ENCODE peak calls at places on chromosome 15, in ten cellular contexts. One of them, this sample, is unnamed.

GRCh38 chr15:83904107-83904720 is 250.3 kb downstream of the ADAMTSL3 start:
- DNase-seq in mucosa of descending colon: no peak
- DNase-seq in cardiac fibroblast: peak; percentile 15
- DNase-seq in activated naive CD4-positive, alpha-beta T cell treated with anti-CD3 and anti-CD28 coated beads, Interleukin-2, amount 10 ng/mL, durations not matched to agents 7 days and 5 days: no peak
- DNase-seq in dorsolateral prefrontal cortex: no peak
- DNase-seq in left ventricle myocardium inferior: no peak
- DNase-seq in HT-29: no peak
- DNase-seq in iris pigment epithelial cell: peak; percentile 96
- DNase-seq in WTC11: no peak
- DNase-seq in GM13977: no peak
- DNase-seq in this sample: peak; percentile 93

GRCh38 chr15:72117448-72117697 is 577 bp downstream of the MYO9A start:
- DNase-seq in HT-29: peak; percentile 48
- DNase-seq in WTC11: peak; percentile 84
- DNase-seq in dorsolateral prefrontal cortex: peak; percentile 47
- DNase-seq in cardiac fibroblast: peak; percentile 84
- DNase-seq in left ventricle myocardium inferior: peak; percentile 83
- DNase-seq in activated naive CD4-positive, alpha-beta T cell treated with anti-CD3 and anti-CD28 coated beads, Interleukin-2, amount 10 ng/mL, durations not matched to agents 7 days and 5 days: peak; percentile 81
- DNase-seq in mucosa of descending colon: peak; percentile 90
- DNase-seq in iris pigment epithelial cell: peak; percentile 87
- DNase-seq in GM13977: peak; percentile 82
- DNase-seq in this sample: peak; percentile 70

GRCh38 chr15:95910643-95911212 is 419.8 kb upstream of the NR2F2 start:
- DNase-seq in dorsolateral prefrontal cortex: no peak
- DNase-seq in WTC11: peak; percentile 65
- DNase-seq in iris pigment epithelial cell: no peak
- DNase-seq in mucosa of descending colon: no peak
- DNase-seq in left ventricle myocardium inferior: no peak
- DNase-seq in cardiac fibroblast: no peak
- DNase-seq in GM13977: no peak
- DNase-seq in activated naive CD4-positive, alpha-beta T cell treated with anti-CD3 and anti-CD28 coated beads, Interleukin-2, amount 10 ng/mL, durations not matched to agents 7 days and 5 days: no peak
- DNase-seq in HT-29: no peak
- DNase-seq in this sample: no peak

GRCh38 chr15:76823903-76824302 is 81.2 kb downstream of the SCAPER start:
- DNase-seq in GM13977: no peak
- DNase-seq in WTC11: no peak
- DNase-seq in HT-29: no peak
- DNase-seq in dorsolateral prefrontal cortex: no peak
- DNase-seq in left ventricle myocardium inferior: no peak
- DNase-seq in activated naive CD4-positive, alpha-beta T cell treated with anti-CD3 and anti-CD28 coated beads, Interleukin-2, amount 10 ng/mL, durations not matched to agents 7 days and 5 days: no peak
- DNase-seq in iris pigment epithelial cell: peak; percentile 3
- DNase-seq in cardiac fibroblast: no peak
- DNase-seq in mucosa of descending colon: no peak
- DNase-seq in this sample: no peak

GRCh38 chr15:83993591-83993990 is 242.0 kb upstream of the GOLGA6L4 start:
- DNase-seq in activated naive CD4-positive, alpha-beta T cell treated with anti-CD3 and anti-CD28 coated beads, Interleukin-2, amount 10 ng/mL, durations not matched to agents 7 days and 5 days: no peak
- DNase-seq in HT-29: peak; percentile 19
- DNase-seq in mucosa of descending colon: no peak
- DNase-seq in GM13977: no peak
- DNase-seq in dorsolateral prefrontal cortex: no peak
- DNase-seq in WTC11: no peak
- DNase-seq in cardiac fibroblast: no peak
- DNase-seq in left ventricle myocardium inferior: no peak
- DNase-seq in iris pigment epithelial cell: no peak
- DNase-seq in this sample: no peak

GRCh38 chr15:40845511-40846284 is 1.9 kb downstream of the SPINT1 start:
- DNase-seq in left ventricle myocardium inferior: no peak
- DNase-seq in HT-29: peak; percentile 98
- DNase-seq in WTC11: peak; percentile 35
- DNase-seq in GM13977: no peak
- DNase-seq in mucosa of descending colon: peak; percentile 89
- DNase-seq in dorsolateral prefrontal cortex: no peak
- DNase-seq in activated naive CD4-positive, alpha-beta T cell treated with anti-CD3 and anti-CD28 coated beads, Interleukin-2, amount 10 ng/mL, durations not matched to agents 7 days and 5 days: no peak
- DNase-seq in iris pigment epithelial cell: no peak
- DNase-seq in cardiac fibroblast: no peak
- DNase-seq in this sample: no peak

GRCh38 chr15:66774001-66774814 is 72.2 kb downstream of the SMAD6 start:
- DNase-seq in GM13977: peak; percentile 81
- DNase-seq in WTC11: peak; percentile 92
- DNase-seq in cardiac fibroblast: peak; percentile 77
- DNase-seq in mucosa of descending colon: peak; percentile 86
- DNase-seq in iris pigment epithelial cell: peak; percentile 57
- DNase-seq in left ventricle myocardium inferior: peak; percentile 85
- DNase-seq in dorsolateral prefrontal cortex: no peak
- DNase-seq in activated naive CD4-positive, alpha-beta T cell treated with anti-CD3 and anti-CD28 coated beads, Interleukin-2, amount 10 ng/mL, durations not matched to agents 7 days and 5 days: peak; percentile 73
- DNase-seq in HT-29: peak; percentile 97
- DNase-seq in this sample: peak; percentile 67

GRCh38 chr15:52498700-52499099 is 30.0 kb downstream of the MYO5A start:
- DNase-seq in HT-29: no peak
- DNase-seq in WTC11: no peak
- DNase-seq in mucosa of descending colon: no peak
- DNase-seq in GM13977: no peak
- DNase-seq in activated naive CD4-positive, alpha-beta T cell treated with anti-CD3 and anti-CD28 coated beads, Interleukin-2, amount 10 ng/mL, durations not matched to agents 7 days and 5 days: no peak
- DNase-seq in iris pigment epithelial cell: peak; percentile 15
- DNase-seq in cardiac fibroblast: no peak
- DNase-seq in dorsolateral prefrontal cortex: no peak
- DNase-seq in left ventricle myocardium inferior: no peak
- DNase-seq in this sample: no peak

GRCh38 chr15:52480990-52481389 is 47.7 kb downstream of the MYO5A start:
- DNase-seq in GM13977: no peak
- DNase-seq in dorsolateral prefrontal cortex: no peak
- DNase-seq in WTC11: no peak
- DNase-seq in cardiac fibroblast: no peak
- DNase-seq in activated naive CD4-positive, alpha-beta T cell treated with anti-CD3 and anti-CD28 coated beads, Interleukin-2, amount 10 ng/mL, durations not matched to agents 7 days and 5 days: no peak
- DNase-seq in iris pigment epithelial cell: no peak
- DNase-seq in mucosa of descending colon: no peak
- DNase-seq in left ventricle myocardium inferior: no peak
- DNase-seq in HT-29: no peak
- DNase-seq in this sample: no peak

This sample was measured in fibroblast of mammary gland.